ENCODE peak calls at places on chromosomes 12 and 14, in seven cellular contexts. L is hepatocyte; B is activated T-helper 1 cell treated with anti-CD3 and anti-CD28 coated beads, Interleukin-2, amount 50 U/mL, for 16 hours; J is stimulated activated CD4-positive, alpha-beta T cell treated with anti-CD3 and anti-CD28 coated beads, TNF-alpha, amount 100 ng/mL, for 24 hours; R is lung; D is mammary epithelial cell; C is stomach. I is an unnamed sample.
A peak's percentile ranks its signal among the peaks of the same experiment; 100 is the strongest.

GRCh38 chr12:96882862-96883261 is 24.2 kb upstream of the NEDD1 start:
- DNase-seq in C (no peak), J (no peak), D (peak; percentile 77), R (no peak), L (no peak), B (no peak), I (no peak)

GRCh38 chr14:73795974-73796373 is 55.7 kb upstream of the PTGR2 start:
- DNase-seq in C (peak; percentile 63), D (peak; percentile 81), B (no peak), J (no peak), L (peak; percentile 80), R (no peak), I (peak; percentile 90)

GRCh38 chr12:57340104-57340503 is 89.1 kb upstream of the STAC3 start:
- DNase-seq in D (no peak), J (no peak), B (no peak), L (peak; percentile 69), C (peak; percentile 37), R (no peak), I (peak; percentile 36)

GRCh38 chr14:96568646-96569045 is 66.5 kb downstream of the PAPOLA start:
- DNase-seq in J (no peak), D (no peak), R (no peak), C (no peak), L (no peak), B (no peak), I (no peak)

GRCh38 chr12:20096430-20096829 is 271.9 kb upstream of the PDE3A start:
- DNase-seq in J (no peak), D (no peak), C (no peak), R (no peak), L (no peak), B (no peak), I (no peak)

GRCh38 chr14:37599527-37600368 is 4.3 kb downstream of the TTC6 start:
- DNase-seq in J (no peak), D (no peak), B (no peak), C (no peak), L (peak; percentile 40), R (no peak), I (peak; percentile 50)

GRCh38 chr14:69214376-69214775 is 23.1 kb downstream of the EXD2 start:
- DNase-seq in L (peak; percentile 11), C (no peak), D (no peak), B (no peak), J (no peak), R (no peak), I (no peak)

GRCh38 chr12:49187184-49187583 is 1.7 kb downstream of the TUBA1A start:
- DNase-seq in L (peak; percentile 32), J (no peak), D (peak; percentile 27), C (no peak), B (no peak), R (no peak), I (peak; percentile 12)

GRCh38 chr12:130672122-130672825 is 43.8 kb downstream of the RIMBP2 start:
- DNase-seq in D (no peak), J (no peak), L (no peak), C (no peak), R (no peak), B (no peak), I (no peak)

GRCh38 chr12:107393043-107393725 is 292.4 kb upstream of the PWP1 start:
- DNase-seq in L (no peak), B (no peak), D (no peak), R (no peak), C (no peak), J (no peak), I (no peak)

GRCh38 chr14:28061006-28061405 is 705.6 kb upstream of the FOXG1 start:
- DNase-seq in J (no peak), D (no peak), L (no peak), B (no peak), R (no peak), C (no peak), I (no peak)

GRCh38 chr12:26246483-26247164 is 51.3 kb downstream of the SSPN start:
- DNase-seq in R (no peak), C (peak; percentile 69), J (no peak), D (peak; percentile 93), B (no peak), L (peak; percentile 76), I (peak; percentile 70)

GRCh38 chr12:123063535-123063934 is 83.1 kb downstream of the ARL6IP4 start:
- DNase-seq in L (peak; percentile 43), R (no peak), D (no peak), J (no peak), B (no peak), C (no peak), I (no peak)

GRCh38 chr14:104086661-104087461 is 1.4 kb downstream of the ASPG start:
- DNase-seq in D (no peak), R (no peak), B (no peak), C (peak; percentile 30), L (peak; percentile 11), J (no peak), I (peak; percentile 43)

GRCh38 chr14:93008381-93008780 is 85.4 kb downstream of the CHGA start:
- DNase-seq in B (no peak), J (no peak), C (no peak), R (no peak), D (no peak), L (no peak), I (no peak)

GRCh38 chr12:105740337-105740736 is 398.4 kb downstream of the NUAK1 start:
- DNase-seq in J (no peak), B (no peak), L (no peak), D (no peak), R (no peak), C (no peak), I (no peak)

GRCh38 chr14:70188608-70189540 is at the start of gene SLC8A3:
- DNase-seq in J (peak; percentile 41), R (no peak), C (peak; percentile 26), D (peak; percentile 57), B (no peak), L (peak; percentile 55), I (no peak)

GRCh38 chr12:4246116-4246515 is 27.4 kb upstream of the CCND2 start:
- DNase-seq in D (no peak), L (peak; percentile 25), J (no peak), R (no peak), B (no peak), C (no peak), I (no peak)